ENCODE peak calls at places on chromosome X, in four cellular contexts. D, E, C and B are unnamed samples.
A peak's percentile ranks its signal among the peaks of the same experiment; 100 is the strongest.

GRCh38 chrX:15336023-15336413 is 695 bp upstream of the PIGA start:
- DNase-seq in D (peak; percentile 84), E (peak; percentile 45), C (no peak), B (peak; percentile 91)

GRCh38 chrX:23938690-23939089 is 30.9 kb downstream of the CXorf58 start:
- DNase-seq in D (peak; percentile 38), E (no peak), C (no peak), B (no peak)

GRCh38 chrX:11239230-11239629 is 54.0 kb upstream of the AMELX start:
- DNase-seq in D (peak; percentile 77), E (no peak), C (no peak), B (peak; percentile 34)

GRCh38 chrX:23783569-23784486 is 855 bp downstream of the SAT1 start:
- DNase-seq in D (no peak), E (no peak), C (no peak), B (no peak)

GRCh38 chrX:50204364-50204899 is at the start of gene CCNB3:
- DNase-seq in D (peak; percentile 56), E (peak; percentile 75), C (peak; percentile 59), B (peak; percentile 23)

GRCh38 chrX:66680451-66680850 is 41.6 kb upstream of the EDA2R start:
- DNase-seq in D (peak; percentile 38), E (no peak), C (no peak), B (no peak)

GRCh38 chrX:34562006-34562405 is 95.1 kb downstream of the TMEM47 start:
- DNase-seq in D (no peak), E (no peak), C (no peak), B (no peak)

GRCh38 chrX:26470946-26471345 is 255.0 kb downstream of the MAGEB5 start:
- DNase-seq in D (no peak), E (no peak), C (no peak), B (no peak)

GRCh38 chrX:113287761-113288160 is 447.1 kb upstream of the AMOT start:
- DNase-seq in D (no peak), E (no peak), C (no peak), B (no peak)

GRCh38 chrX:76555816-76556215 is 128.3 kb downstream of the MAGEE1 start:
- DNase-seq in D (peak; percentile 22), E (peak; percentile 82), C (peak; percentile 51), B (no peak)

GRCh38 chrX:13898084-13898483 is 81.2 kb upstream of the GPM6B start:
- DNase-seq in D (peak; percentile 22), E (peak; percentile 79), C (no peak), B (peak; percentile 9)

GRCh38 chrX:129318375-129318774 is 204.9 kb downstream of the SMARCA1 start:
- DNase-seq in D (peak; percentile 35), E (peak; percentile 15), C (no peak), B (peak; percentile 7)

GRCh38 chrX:96211953-96212352 is 472.7 kb upstream of the DIAPH2 start:
- DNase-seq in D (no peak), E (no peak), C (no peak), B (no peak)

GRCh38 chrX:8721536-8721935 is 10.4 kb downstream of the ANOS1 start:
- DNase-seq in D (no peak), E (peak; percentile 54), C (peak; percentile 38), B (no peak)

GRCh38 chrX:119237526-119238035 is 1.5 kb downstream of the PGRMC1 start:
- DNase-seq in D (no peak), E (peak; percentile 49), C (no peak), B (no peak)

GRCh38 chrX:31132803-31133202 is 61.0 kb upstream of the FTHL17 start:
- DNase-seq in D (no peak), E (no peak), C (no peak), B (no peak)

GRCh38 chrX:9644335-9644734 is 121.3 kb downstream of the GPR143 start:
- DNase-seq in D (no peak), E (no peak), C (no peak), B (no peak)

GRCh38 chrX:32591589-32591988 is 619.8 kb downstream of the DMD start:
- DNase-seq in D (no peak), E (no peak), C (no peak), B (no peak)

GRCh38 chrX:110280954-110281353 is 36.9 kb downstream of the AMMECR1 start:
- DNase-seq in D (peak; percentile 58), E (no peak), C (no peak), B (no peak)

GRCh38 chrX:1434871-1435240 is 17.9 kb downstream of the ASMTL start:
- DNase-seq in D (no peak), E (no peak), C (no peak), B (no peak)

GRCh38 chrX:103475381-103475780 is 43.9 kb downstream of the RAB40A start:
- DNase-seq in D (peak; percentile 63), E (no peak), C (no peak), B (no peak)

GRCh38 chrX:313546-313945 is 5.0 kb downstream of the GTPBP6 start:
- DNase-seq in D (no peak), E (no peak), C (no peak), B (no peak)

GRCh38 chrX:150846130-150846529 is 52.3 kb downstream of the CD99L2 start:
- DNase-seq in D (no peak), E (no peak), C (no peak), B (no peak)

DNA sequence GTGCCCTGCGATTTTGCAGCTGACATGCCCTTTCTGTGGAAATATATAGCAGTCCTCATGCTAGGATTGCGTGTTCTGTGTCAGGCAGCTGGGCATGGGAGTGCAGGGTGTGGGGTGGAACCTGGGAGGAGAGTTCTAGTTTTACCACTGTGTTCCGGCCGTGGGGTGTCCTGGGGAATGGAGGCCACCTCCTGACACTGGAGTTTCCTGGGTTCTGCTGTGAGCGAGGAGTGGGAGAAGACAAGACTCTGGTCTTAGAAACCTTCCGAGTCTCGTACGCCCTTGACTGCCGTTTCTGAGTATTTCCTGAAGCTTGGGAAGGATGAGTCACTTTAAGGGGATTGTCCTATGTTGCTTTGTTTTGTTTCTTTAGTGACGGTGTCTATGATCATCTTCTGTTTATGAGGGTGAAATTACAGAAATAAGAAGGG is 19.0 kb downstream of the CD99 start:
- DNase-seq in D (peak; percentile 88), E (peak; percentile 62), C (no peak), B (peak; percentile 59)
- H3K4ac ChIP-seq in D (peak overlapping the region; percentile 74), E (no peak overlapping the region), C (no peak overlapping the region), B (peak overlapping the region; percentile 14)

GRCh38 chrX:39819921-39820849 is 277.6 kb downstream of the BCOR start:
- DNase-seq in D (no peak), E (peak; percentile 85), C (peak; percentile 49), B (no peak)

GRCh38 chrX:39818750-39819149 is 279.0 kb downstream of the BCOR start:
- DNase-seq in D (no peak), E (no peak), C (no peak), B (no peak)

GRCh38 chrX:39816871-39817731 is 280.7 kb downstream of the BCOR start:
- DNase-seq in D (peak; percentile 54), E (peak; percentile 92), C (peak; percentile 93), B (no peak)

GRCh38 chrX:39815621-39816020 is 282.1 kb downstream of the BCOR start:
- DNase-seq in D (peak; percentile 7), E (peak; percentile 88), C (peak; percentile 56), B (no peak)

GRCh38 chrX:39818071-39818470 is 279.7 kb downstream of the BCOR start:
- DNase-seq in D (no peak), E (no peak), C (no peak), B (no peak)
- H3K4ac ChIP-seq in D (peak overlapping the region; percentile 13), E (peak overlapping the region; percentile 91), C (peak overlapping the region; percentile 46), B (no peak overlapping the region)

DNA sequence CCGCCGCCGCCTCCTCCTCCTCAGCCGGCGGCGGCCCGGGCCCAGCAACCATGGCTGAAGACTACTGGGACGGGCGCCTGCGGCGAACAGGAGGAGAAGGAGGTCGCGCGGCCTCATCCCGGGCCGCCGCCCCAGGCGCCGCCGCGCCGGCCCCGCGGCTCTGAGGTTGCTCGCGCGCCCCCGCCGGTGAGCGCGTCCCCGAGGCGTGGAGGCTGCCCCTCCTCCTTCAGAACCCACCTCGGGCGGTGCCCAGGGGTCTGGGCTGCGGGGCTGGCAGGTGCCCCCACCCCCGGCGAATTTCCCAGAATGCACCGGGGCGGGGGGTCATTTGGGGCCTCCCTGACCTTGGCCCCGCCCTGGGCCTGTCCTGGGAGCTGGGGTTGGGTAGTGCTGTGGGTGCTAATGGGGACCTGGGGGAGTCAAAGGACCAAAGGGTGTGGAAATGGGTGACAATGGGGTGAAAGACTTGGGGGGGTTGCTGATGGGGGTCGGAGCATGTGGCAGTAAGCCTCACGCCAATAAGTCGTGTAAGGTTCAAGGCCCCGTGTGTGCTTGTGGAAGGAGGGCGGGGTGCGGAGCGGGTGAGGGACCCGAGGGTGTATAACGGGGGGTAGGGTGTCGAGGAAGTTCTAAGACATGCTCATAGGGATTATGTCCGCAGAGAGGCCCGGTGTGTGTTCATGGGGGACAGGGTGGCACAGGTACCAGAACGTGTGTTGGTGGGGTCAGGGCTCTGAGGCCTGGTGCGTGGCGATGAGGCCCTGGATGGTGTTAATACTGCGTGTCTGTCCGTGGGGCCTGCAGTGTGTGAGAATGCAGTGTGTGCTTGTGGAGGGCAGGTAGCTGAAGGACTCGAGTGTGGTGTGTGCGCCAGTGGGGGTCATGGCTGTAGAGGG is 687 bp downstream of the CDK16 start:
- DNase-seq in D (no peak), E (peak; percentile 34), C (peak; percentile 55), B (no peak)
- H3K4ac ChIP-seq in D (peak overlapping the region; percentile 64), E (peak overlapping the region; percentile 93), C (no peak overlapping the region), B (peak overlapping the region; percentile 92)

GRCh38 chrX:54492340-54492739 is 3.7 kb downstream of the FGD1 start:
- DNase-seq in D (peak; percentile 70), E (no peak), C (peak; percentile 34), B (no peak)

GRCh38 chrX:54494970-54495813 is 842 bp downstream of the FGD1 start:
- DNase-seq in D (peak; percentile 18), E (no peak), C (no peak), B (peak; percentile 12)

GRCh38 chrX:54495814-54496516 is at the start of gene FGD1:
- DNase-seq in D (peak; percentile 41), E (peak; percentile 62), C (peak; percentile 73), B (peak; percentile 29)

GRCh38 chrX:54496517-54496852 is 451 bp upstream of the FGD1 start:
- DNase-seq in D (no peak), E (no peak), C (no peak), B (no peak)

GRCh38 chrX:54494166-54494969 is 1.7 kb downstream of the FGD1 start:
- DNase-seq in D (no peak), E (no peak), C (no peak), B (no peak)
- H3K4ac ChIP-seq in D (peak overlapping the region; percentile 90), E (no peak overlapping the region), C (no peak overlapping the region), B (peak overlapping the region; percentile 89)

GRCh38 chrX:38864165-38864564 is 62.9 kb downstream of the MID1IP1 start:
- DNase-seq in D (peak; percentile 20), E (no peak), C (no peak), B (no peak)

GRCh38 chrX:38871129-38872029 is 70.1 kb downstream of the MID1IP1 start:
- DNase-seq in D (no peak), E (peak; percentile 74), C (peak; percentile 64), B (peak; percentile 38)

GRCh38 chrX:38870386-38870895 is 69.2 kb downstream of the MID1IP1 start:
- DNase-seq in D (peak; percentile 3), E (peak; percentile 55), C (peak; percentile 47), B (peak; percentile 68)

GRCh38 chrX:38868941-38869378 is 67.7 kb downstream of the MID1IP1 start:
- DNase-seq in D (peak; percentile 75), E (no peak), C (no peak), B (peak; percentile 45)
- H3K4ac ChIP-seq in D (peak overlapping the region; percentile 35), E (peak overlapping the region; percentile 73), C (no peak overlapping the region), B (no peak overlapping the region)

GRCh38 chrX:154397888-154398667 is at the start of gene RPL10:
- DNase-seq in D (peak; percentile 97), E (peak; percentile 98), C (peak; percentile 95), B (peak; percentile 95)
- H3K4ac ChIP-seq in D (peak within 1 kb of the TSS; percentile 96), E (peak within 1 kb of the TSS; percentile 93), C (peak within 1 kb of the TSS; percentile 56), B (peak within 1 kb of the TSS; percentile 98)

GRCh38 chrX:69107231-69107739 is 58.0 kb downstream of the PJA1 start:
- DNase-seq in D (no peak), E (peak; percentile 98), C (peak; percentile 80), B (no peak)
- H3K4ac ChIP-seq in D (no peak overlapping the region), E (no peak overlapping the region), C (no peak overlapping the region), B (no peak overlapping the region)